ENCODE peak calls at places on chromosomes 3 and 15, in five cellular contexts. I, T, M, J and Y are unnamed samples.

GRCh38 chr3:144942093-144942492 is 970.5 kb downstream of the DIPK2A start:
- DNase-seq in M (peak; percentile 1), J (peak; percentile 48), I (no peak), T (no peak), Y (no peak)

GRCh38 chr3:179544981-179545645 is 17.6 kb upstream of the ACTL6A start:
- DNase-seq in T (no peak), M (peak; percentile 88), J (peak; percentile 93), I (peak; percentile 69), Y (peak; percentile 66)

GRCh38 chr3:63582943-63583500 is 69.5 kb upstream of the SNTN start:
- DNase-seq in J (no peak), T (no peak), M (no peak), I (no peak), Y (no peak)

GRCh38 chr3:17079933-17080332 is 195.2 kb downstream of the PLCL2 start:
- DNase-seq in M (no peak), J (no peak), T (no peak), I (no peak), Y (no peak)

GRCh38 chr3:73542127-73542526 is 82.6 kb downstream of the PDZRN3 start:
- DNase-seq in M (no peak), J (no peak), I (no peak), T (no peak), Y (no peak)

GRCh38 chr15:74200394-74200793 is 2.2 kb downstream of the STRA6 start:
- DNase-seq in J (peak; percentile 86), M (peak; percentile 94), T (peak; percentile 52), I (peak; percentile 95), Y (no peak)

GRCh38 chr3:141096164-141096563 is 45.0 kb downstream of the SPSB4 start:
- DNase-seq in T (no peak), I (no peak), M (no peak), J (no peak), Y (no peak)

GRCh38 chr15:90585863-90586262 is 56.1 kb downstream of the CRTC3 start:
- DNase-seq in J (peak; percentile 80), I (no peak), M (peak; percentile 35), T (no peak), Y (peak; percentile 33)

GRCh38 chr15:85871545-85871944 is 76.8 kb upstream of the KLHL25 start:
- DNase-seq in I (no peak), J (no peak), T (no peak), M (no peak), Y (no peak)

GRCh38 chr15:52336530-52336929 is 40.9 kb upstream of the MYO5C start:
- DNase-seq in T (no peak), I (no peak), M (no peak), J (no peak), Y (no peak)

GRCh38 chr3:3127432-3128010 is 781 bp downstream of the TRNT1 start:
- DNase-seq in T (peak; percentile 12), M (peak; percentile 15), J (peak; percentile 25), I (peak; percentile 53), Y (no peak)

GRCh38 chr3:111484666-111485065 is 57.3 kb upstream of the CD96 start:
- DNase-seq in I (no peak), M (peak; percentile 40), J (no peak), T (no peak), Y (peak; percentile 72)

GRCh38 chr3:42023380-42023779 is 61.5 kb upstream of the ULK4 start:
- DNase-seq in J (no peak), M (no peak), T (no peak), I (no peak), Y (no peak)

GRCh38 chr15:101458908-101459578 is 30.5 kb downstream of the PCSK6 start:
- DNase-seq in J (no peak), T (no peak), M (no peak), I (no peak), Y (no peak)

GRCh38 chr15:60338810-60339209 is 59.0 kb downstream of the ANXA2 start:
- DNase-seq in J (no peak), M (no peak), T (no peak), I (no peak), Y (no peak)

GRCh38 chr15:101765772-101766456 is 37.4 kb upstream of the OR4F6 start:
- DNase-seq in J (no peak), I (peak; percentile 80), T (no peak), M (no peak), Y (no peak)

GRCh38 chr3:141261472-141262171 is 30.0 kb downstream of the PXYLP1 start:
- DNase-seq in M (no peak), T (no peak), J (no peak), I (no peak), Y (no peak)

GRCh38 chr3:15460891-15461524 is 33.6 kb downstream of the EAF1 start:
- DNase-seq in T (no peak), M (no peak), I (no peak), J (no peak), Y (no peak)

GRCh38 chr15:38002883-38003477 is 68.5 kb downstream of the TMCO5A start:
- DNase-seq in J (peak; percentile 88), I (no peak), T (peak; percentile 70), M (peak; percentile 92), Y (peak; percentile 60)

GRCh38 chr3:171768281-171768925 is 41.9 kb downstream of the PLD1 start:
- DNase-seq in M (no peak), T (no peak), I (no peak), J (no peak), Y (no peak)

GRCh38 chr3:151351216-151351615 is 21.9 kb upstream of the P2RY13 start:
- DNase-seq in I (no peak), M (no peak), T (no peak), J (no peak), Y (no peak)

GRCh38 chr3:113223831-113224240 is 12.5 kb downstream of the BOC start:
- DNase-seq in I (peak; percentile 82), T (no peak), J (no peak), M (no peak), Y (no peak)

GRCh38 chr3:38018296-38019266 is 10.9 kb downstream of the PLCD1 start:
- DNase-seq in T (no peak), I (peak; percentile 47), J (no peak), M (no peak), Y (no peak)

GRCh38 chr3:38015984-38016383 is 13.5 kb downstream of the PLCD1 start:
- DNase-seq in J (no peak), I (no peak), M (no peak), T (no peak), Y (no peak)

GRCh38 chr3:38016410-38016809 is 13.0 kb downstream of the PLCD1 start:
- DNase-seq in J (no peak), T (no peak), I (no peak), M (no peak), Y (no peak)

GRCh38 chr3:38016847-38017444 is 12.5 kb downstream of the PLCD1 start:
- DNase-seq in T (no peak), I (no peak), J (no peak), M (no peak), Y (no peak)

DNA sequence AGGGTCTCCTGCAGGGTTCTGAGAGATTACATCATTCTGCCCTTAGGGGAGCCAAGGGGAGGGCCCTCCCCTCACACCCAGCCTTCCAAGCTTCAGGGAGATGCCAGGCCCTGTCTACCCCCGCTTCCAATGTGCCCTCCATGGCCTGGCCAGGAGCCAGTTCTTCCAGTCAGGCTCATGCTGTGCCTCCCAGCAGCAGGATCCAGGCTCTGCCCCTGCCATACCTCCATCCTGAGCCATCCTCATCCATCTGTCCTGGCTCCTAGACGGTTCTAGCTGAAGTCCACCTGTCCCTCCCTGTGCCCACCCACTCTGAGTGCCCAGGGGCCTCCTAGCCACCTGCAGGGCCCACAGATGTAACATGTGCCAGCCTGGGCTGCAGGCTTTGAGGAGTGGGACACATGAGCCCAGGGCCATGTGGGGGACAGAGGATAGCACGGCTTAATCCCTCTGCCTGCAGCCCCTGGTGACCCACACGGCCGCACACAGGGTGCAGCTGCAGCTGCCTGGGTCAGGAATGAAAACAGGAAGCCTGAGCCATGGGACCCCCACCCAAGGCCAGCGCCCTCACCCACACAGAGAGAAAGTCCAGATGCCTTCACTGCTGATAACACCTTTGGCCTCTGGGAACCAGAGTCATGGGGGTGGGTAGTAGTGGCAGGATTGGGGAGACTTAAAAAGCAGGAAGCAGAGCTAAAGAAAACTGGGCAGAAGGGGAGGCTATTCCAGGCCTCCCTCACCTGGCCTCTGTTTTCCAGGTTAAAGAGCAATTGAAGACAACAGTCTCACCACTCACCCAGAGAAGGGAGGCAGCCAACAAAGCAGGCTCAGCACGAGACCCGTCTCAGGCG is 11.8 kb downstream of the PLCD1 start:
- DNase-seq in M (no peak), T (no peak), I (peak; percentile 53), J (no peak), Y (no peak)
- H3K4me3 ChIP-seq in M (no peak overlapping the region), T (no peak overlapping the region), I (no peak overlapping the region), J (no peak overlapping the region), Y (no peak overlapping the region)

GRCh38 chr3:37814547-37814946 is 47.1 kb upstream of the CTDSPL start:
- DNase-seq in J (peak; percentile 14), M (peak; percentile 25), I (no peak), T (peak; percentile 37), Y (no peak)
- TF ChIP-seq CTCF in J (peak; percentile 34), M (no peak), I (peak; percentile 43), T (peak; percentile 52), Y (peak; percentile 30)

GRCh38 chr15:57479005-57479404 is 102.7 kb downstream of the CGNL1 start:
- DNase-seq in I (no peak), J (no peak), M (no peak), T (no peak), Y (no peak)

GRCh38 chr15:57481038-57481705 is 104.9 kb downstream of the CGNL1 start:
- DNase-seq in M (no peak), I (no peak), J (no peak), T (no peak), Y (no peak)

GRCh38 chr15:57472861-57473260 is 96.6 kb downstream of the CGNL1 start:
- DNase-seq in M (peak; percentile 44), T (no peak), I (peak; percentile 44), J (peak; percentile 61), Y (peak; percentile 28)

GRCh38 chr15:57477736-57478522 is 101.6 kb downstream of the CGNL1 start:
- DNase-seq in I (no peak), J (no peak), M (no peak), T (peak; percentile 71), Y (no peak)

DNA sequence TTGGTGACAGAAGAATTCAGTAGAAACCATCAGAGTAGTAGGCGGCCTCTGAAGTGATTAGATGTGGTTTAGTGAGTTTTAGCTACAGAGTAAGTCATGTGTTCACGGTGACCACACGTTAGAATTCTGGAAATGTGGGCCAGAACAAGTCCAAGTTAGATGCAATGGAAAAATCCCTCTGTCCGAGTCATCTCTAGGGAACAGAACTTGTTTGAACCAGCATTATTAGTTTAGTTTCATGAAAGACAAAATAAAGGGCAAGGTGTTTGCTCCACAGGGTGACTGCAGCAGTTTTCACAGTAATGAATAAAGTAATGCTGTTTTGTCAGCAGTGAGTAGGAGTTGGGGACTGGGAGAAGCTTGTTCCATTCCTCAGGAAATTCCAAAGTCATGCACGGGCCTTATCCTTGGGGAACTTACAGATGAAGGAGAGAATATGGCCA is 100.2 kb downstream of the CGNL1 start:
- DNase-seq in M (peak; percentile 37), I (peak; percentile 63), T (no peak), J (peak; percentile 44), Y (peak; percentile 31)
- H3K4me3 ChIP-seq in M (no peak overlapping the region), I (peak overlapping the region; percentile 14), T (no peak overlapping the region), J (no peak overlapping the region), Y (no peak overlapping the region)

DNA sequence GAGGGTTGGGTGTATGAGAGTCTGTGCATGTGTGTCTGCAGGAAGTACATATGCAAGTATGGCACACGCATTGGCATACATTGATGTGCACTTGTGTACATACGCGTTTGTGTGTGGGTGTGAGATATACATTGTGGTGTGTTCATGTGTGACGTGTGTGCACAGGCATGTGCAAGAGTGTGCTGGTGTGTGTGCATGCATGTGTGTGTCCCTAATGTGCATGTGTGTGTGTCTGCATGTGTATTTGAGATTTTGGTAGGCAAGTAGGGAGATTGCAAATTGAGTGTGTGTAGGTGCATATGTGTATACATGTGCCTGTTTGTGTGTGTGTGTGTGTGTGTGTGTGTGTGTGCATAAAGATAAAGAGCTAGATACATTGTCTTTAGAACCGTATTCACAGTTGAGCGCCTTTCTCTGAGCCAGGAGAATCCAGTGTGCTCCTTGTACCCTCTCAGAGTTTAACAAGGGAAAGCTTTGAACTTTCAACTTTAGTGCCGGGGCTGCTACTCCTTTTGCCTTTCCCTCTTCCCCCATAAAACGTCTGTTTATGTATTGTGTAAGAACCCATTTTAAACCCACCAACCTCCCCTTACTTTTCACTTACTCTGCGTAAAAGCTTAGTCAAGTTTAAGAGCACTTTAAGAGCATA is 152.4 kb upstream of the CHL1 start:
- DNase-seq in I (no peak), T (no peak), M (no peak), J (no peak), Y (no peak)
- TF ChIP-seq CTCF in I (no peak), T (no peak), M (no peak), J (no peak), Y (no peak)